ENCODE peak calls at places on chromosomes 5 and 9, in nine cellular contexts. L is foreskin fibroblast, B is Peyer's patch, Y is cardiac fibroblast, N is fibroblast of lung, H is right lobe of liver, X is epithelial cell of esophagus, M is IMR-90, A is lung. I is an unnamed sample.

GRCh38 chr9:96509848-96510247 is 59.9 kb downstream of the HABP4 start:
- DNase-seq in L (no peak), B (no peak), Y (no peak), N (no peak), H (no peak), X (no peak), M (no peak), A (no peak), I (no peak)

GRCh38 chr5:16970826-16971225 is 34.7 kb upstream of the MYO10 start:
- DNase-seq in L (no peak), B (no peak), Y (no peak), N (no peak), H (no peak), X (peak), M (peak), A (no peak), I (no peak)

GRCh38 chr9:121944741-121945191 is 148.3 kb downstream of the TTLL11 start:
- DNase-seq in L (peak), B (no peak), Y (peak), N (peak), H (no peak), X (peak), M (peak), A (no peak), I (no peak)

GRCh38 chr9:81266086-81266485 is 423.3 kb downstream of the TLE1 start:
- DNase-seq in L (no peak), B (no peak), Y (no peak), N (peak), H (no peak), X (no peak), M (peak), A (no peak), I (no peak)

GRCh38 chr5:43560128-43560527 is 3.3 kb upstream of the PAIP1 start:
- DNase-seq in L (peak), B (no peak), Y (peak), N (peak), H (no peak), X (peak), M (peak), A (no peak), I (peak)

GRCh38 chr5:62043289-62044274 is 262.4 kb upstream of the KIF2A start:
- DNase-seq in L (no peak), B (no peak), Y (no peak), N (no peak), H (no peak), X (no peak), M (no peak), A (no peak), I (no peak)

GRCh38 chr5:32805966-32806626 is 95.0 kb downstream of the NPR3 start:
- DNase-seq in L (peak), B (no peak), Y (peak), N (peak), H (no peak), X (peak), M (peak), A (no peak), I (no peak)

GRCh38 chr5:111411321-111411720 is 101.0 kb downstream of the STARD4 start:
- DNase-seq in L (no peak), B (no peak), Y (no peak), N (no peak), H (no peak), X (peak), M (peak), A (no peak), I (no peak)

GRCh38 chr5:179143446-179143845 is 83.3 kb downstream of the ZNF354C start:
- DNase-seq in L (peak), B (no peak), Y (peak), N (peak), H (no peak), X (no peak), M (peak), A (no peak), I (no peak)

GRCh38 chr5:137580030-137580429 is 80.9 kb upstream of the SPOCK1 start:
- DNase-seq in L (no peak), B (no peak), Y (no peak), N (no peak), H (no peak), X (no peak), M (no peak), A (no peak), I (no peak)

GRCh38 chr5:80569086-80569960 is 757 bp downstream of the ANKRD34B start:
- DNase-seq in L (no peak), B (no peak), Y (no peak), N (no peak), H (no peak), X (no peak), M (no peak), A (no peak), I (peak)

GRCh38 chr5:179125789-179126505 is 65.8 kb downstream of the ZNF354C start:
- DNase-seq in L (no peak), B (peak), Y (no peak), N (no peak), H (no peak), X (no peak), M (no peak), A (no peak), I (no peak)

GRCh38 chr5:97044057-97044456 is 98.4 kb downstream of the LIX1 start:
- DNase-seq in L (peak), B (no peak), Y (peak), N (peak), H (peak), X (peak), M (peak), A (no peak), I (peak)

GRCh38 chr5:122067330-122067885 is 10.7 kb downstream of the LOX start:
- DNase-seq in L (no peak), B (no peak), Y (no peak), N (no peak), H (no peak), X (peak), M (no peak), A (no peak), I (no peak)

GRCh38 chr9:96514108-96514824 is 64.3 kb downstream of the HABP4 start:
- DNase-seq in L (peak), B (no peak), Y (peak), N (peak), H (no peak), X (peak), M (peak), A (no peak), I (no peak)

GRCh38 chr5:96431376-96432244 is 1.4 kb downstream of the PCSK1 start:
- DNase-seq in L (peak), B (no peak), Y (peak), N (peak), H (no peak), X (peak), M (peak), A (no peak), I (peak)

GRCh38 chr5:124546643-124547042 is 199.8 kb downstream of the ZNF608 start:
- DNase-seq in L (no peak), B (no peak), Y (peak), N (peak), H (no peak), X (peak), M (peak), A (no peak), I (no peak)

GRCh38 chr5:180210961-180211760 is 2.1 kb upstream of the RASGEF1C start:
- DNase-seq in L (no peak), B (no peak), Y (no peak), N (no peak), H (no peak), X (no peak), M (no peak), A (no peak), I (no peak)

GRCh38 chr5:180208038-180208434 is 975 bp downstream of the RASGEF1C start:
- DNase-seq in L (no peak), B (no peak), Y (no peak), N (no peak), H (no peak), X (no peak), M (no peak), A (no peak), I (no peak)

GRCh38 chr5:180208435-180209081 is 453 bp downstream of the RASGEF1C start:
- DNase-seq in L (no peak), B (no peak), Y (peak), N (no peak), H (no peak), X (no peak), M (no peak), A (no peak), I (no peak)

GRCh38 chr5:180207593-180207992 is 1.4 kb downstream of the RASGEF1C start:
- DNase-seq in L (no peak), B (no peak), Y (no peak), N (no peak), H (no peak), X (no peak), M (no peak), A (no peak), I (no peak)

DNA sequence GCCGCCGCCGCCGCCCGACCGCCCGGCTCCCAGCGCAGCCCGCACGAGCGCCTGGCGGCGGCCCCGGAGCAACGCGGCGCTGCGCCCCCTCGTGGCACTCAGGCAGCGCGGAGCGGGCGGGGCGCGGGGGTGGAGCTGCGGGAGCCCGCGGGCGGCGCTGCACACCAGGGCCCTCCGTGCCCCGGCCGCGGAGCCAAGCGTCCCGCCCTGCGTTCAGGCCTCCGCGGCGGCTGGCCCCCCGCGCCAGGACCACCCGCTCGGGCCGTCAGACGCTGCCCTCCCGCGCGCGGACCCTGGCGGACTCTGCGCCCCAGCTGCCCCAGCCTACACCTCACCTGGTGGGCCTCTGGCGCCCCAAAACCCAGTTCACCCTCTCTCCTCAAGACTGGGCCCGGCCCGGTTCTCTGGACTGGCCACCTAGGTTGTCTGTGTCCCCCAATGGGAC is at the start of gene RASGEF1C:
- DNase-seq in L (peak), B (peak), Y (peak), N (peak), H (peak), X (peak), M (peak), A (peak), I (peak)
- H3K4me3 ChIP-seq in L (peak), B (peak), Y (peak), N (no peak), H (no peak), X (peak), M (peak), A (no peak), I (no peak)

DNA sequence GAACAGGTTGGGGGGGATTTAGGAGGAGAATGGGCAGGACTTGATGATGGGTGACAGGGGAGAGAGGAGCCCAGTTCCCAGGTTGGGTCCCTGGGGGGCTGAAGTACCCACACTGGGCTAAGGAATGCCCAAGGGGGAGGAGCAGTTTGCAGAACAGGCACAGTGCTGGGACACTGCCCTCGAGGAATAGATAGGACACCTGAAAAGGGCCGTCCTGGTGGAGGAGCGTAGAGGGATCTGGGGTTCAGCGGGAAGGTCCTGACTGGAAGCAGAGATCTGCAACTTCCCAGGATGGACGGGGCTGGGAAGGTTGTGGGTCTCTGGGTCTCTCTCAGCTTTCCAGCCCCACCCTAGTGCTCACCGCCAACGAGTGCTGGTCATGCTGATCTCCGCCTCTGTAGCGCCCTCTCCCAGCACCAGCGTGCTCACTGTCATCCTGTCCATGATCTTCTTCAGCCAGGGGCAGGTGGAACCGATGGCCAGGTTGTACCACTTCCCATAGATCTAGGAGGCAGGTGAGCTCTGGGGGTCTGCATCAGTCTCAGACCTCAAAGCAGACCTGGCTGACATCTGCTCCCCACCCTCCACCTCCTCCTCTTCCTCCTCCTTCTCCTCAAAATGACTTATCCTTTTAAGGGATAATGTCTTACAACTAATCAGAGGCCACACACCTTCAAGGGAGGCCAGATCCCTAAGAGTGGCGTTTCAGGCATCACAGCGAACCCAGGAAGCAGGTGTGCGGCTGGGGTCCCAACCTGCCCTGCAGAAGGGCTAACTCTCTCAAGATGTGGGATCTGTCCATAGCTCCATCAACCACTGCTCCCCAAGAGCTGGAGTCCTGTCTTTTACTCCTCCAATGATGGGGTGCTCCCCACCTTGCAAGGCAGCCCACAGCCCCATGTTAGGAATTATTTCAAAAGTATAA is 1.6 kb downstream of the AMBP start:
- DNase-seq in L (no peak), B (no peak), Y (no peak), N (no peak), H (peak), X (no peak), M (no peak), A (no peak), I (no peak)
- TF ChIP-seq CTCF in L (no peak), B (no peak), Y (no peak), N (no peak), H (peak), X (no peak), M (no peak), A (no peak), I (no peak)

GRCh38 chr9:105344283-105344682 is 99.8 kb downstream of the SLC44A1 start:
- DNase-seq in L (no peak), B (no peak), Y (peak), N (peak), H (no peak), X (no peak), M (no peak), A (no peak), I (no peak)
- H3K4me3 ChIP-seq in L (no peak), B (no peak), Y (no peak), N (no peak), H (no peak), X (no peak), M (no peak), A (no peak), I (no peak)

DNA sequence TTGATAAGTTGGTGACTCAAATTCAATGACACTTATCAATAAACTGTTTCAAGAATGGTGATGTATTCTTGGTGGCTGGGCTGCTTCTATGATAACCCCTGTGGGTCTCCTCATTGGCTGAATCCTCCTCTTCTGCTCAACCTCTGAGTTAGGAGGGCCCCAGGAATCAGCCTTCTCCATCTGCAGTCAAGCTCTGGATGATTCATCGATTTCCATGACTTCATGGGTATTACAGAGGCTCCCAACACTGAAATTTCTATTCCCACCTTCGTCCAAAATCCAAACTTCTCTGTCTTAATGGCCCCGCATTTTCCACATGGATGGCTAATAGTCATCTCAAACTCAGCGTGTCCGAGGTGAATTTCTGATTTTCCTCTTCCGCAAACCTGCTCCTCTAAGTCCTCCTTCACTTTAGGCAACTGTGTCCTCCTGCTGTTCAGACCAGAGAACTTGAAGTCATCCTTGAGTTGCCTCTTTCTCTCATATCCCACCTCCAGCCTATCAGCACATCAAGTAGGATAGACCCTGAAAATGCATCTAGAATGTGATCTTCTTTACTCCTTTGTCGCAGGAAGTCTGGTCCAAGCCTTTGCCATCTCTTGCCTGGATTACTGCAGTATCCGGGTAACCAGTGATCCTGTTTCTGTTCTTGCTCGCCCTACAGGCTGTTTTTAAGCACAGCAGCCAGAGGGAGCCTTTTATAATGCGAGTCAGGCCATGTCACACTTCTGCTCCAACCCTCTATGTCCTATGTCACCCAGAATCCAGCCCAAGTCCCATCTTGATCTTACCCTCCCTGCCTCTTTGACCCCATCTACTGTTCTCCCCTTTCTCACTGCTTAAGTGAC is 41.4 kb upstream of the IL7R start:
- DNase-seq in L (peak), B (no peak), Y (peak), N (peak), H (no peak), X (peak), M (no peak), A (no peak), I (peak)
- TF ChIP-seq CTCF in L (peak), B (peak), Y (peak), N (peak), H (peak), X (peak), M (peak), A (peak), I (peak)

GRCh38 chr5:88677943-88678779 is 204.8 kb downstream of the MEF2C start:
- DNase-seq in L (no peak), B (no peak), Y (no peak), N (no peak), H (no peak), X (no peak), M (no peak), A (no peak), I (no peak)

GRCh38 chr5:88680253-88681132 is 202.5 kb downstream of the MEF2C start:
- DNase-seq in L (no peak), B (peak), Y (peak), N (peak), H (peak), X (peak), M (peak), A (peak), I (peak)

GRCh38 chr5:88677502-88677901 is 205.5 kb downstream of the MEF2C start:
- DNase-seq in L (no peak), B (no peak), Y (no peak), N (no peak), H (no peak), X (no peak), M (no peak), A (no peak), I (no peak)

GRCh38 chr5:88679638-88680037 is 203.3 kb downstream of the MEF2C start:
- DNase-seq in L (no peak), B (no peak), Y (no peak), N (no peak), H (no peak), X (no peak), M (no peak), A (no peak), I (no peak)

GRCh38 chr5:88678780-88679491 is 204.0 kb downstream of the MEF2C start:
- DNase-seq in L (no peak), B (no peak), Y (no peak), N (no peak), H (no peak), X (no peak), M (no peak), A (no peak), I (no peak)
- H3K4me3 ChIP-seq in L (no peak), B (no peak), Y (no peak), N (no peak), H (no peak), X (no peak), M (no peak), A (no peak), I (no peak)

GRCh38 chr5:172845190-172845975 is 11.3 kb downstream of the ERGIC1 start:
- DNase-seq in L (no peak), B (no peak), Y (no peak), N (no peak), H (no peak), X (no peak), M (no peak), A (no peak), I (no peak)
- TF ChIP-seq CTCF in L (no peak), B (peak), Y (peak), N (no peak), H (no peak), X (peak), M (no peak), A (no peak), I (no peak)

GRCh38 chr5:141485305-141486055 is 650 bp downstream of the PCDHGC4 start:
- DNase-seq in L (no peak), B (no peak), Y (no peak), N (no peak), H (no peak), X (no peak), M (no peak), A (no peak), I (no peak)
- H3K4me3 ChIP-seq in L (peak), B (peak), Y (peak), N (no peak), H (no peak), X (peak), M (no peak), A (no peak), I (no peak)

GRCh38 chr9:21455320-21455719 is 15.1 kb downstream of the IFNA1 start:
- DNase-seq in L (no peak), B (no peak), Y (peak), N (peak), H (no peak), X (peak), M (peak), A (no peak), I (peak)
- TF ChIP-seq CTCF in L (peak), B (peak), Y (peak), N (peak), H (peak), X (peak), M (peak), A (peak), I (peak)

DNA sequence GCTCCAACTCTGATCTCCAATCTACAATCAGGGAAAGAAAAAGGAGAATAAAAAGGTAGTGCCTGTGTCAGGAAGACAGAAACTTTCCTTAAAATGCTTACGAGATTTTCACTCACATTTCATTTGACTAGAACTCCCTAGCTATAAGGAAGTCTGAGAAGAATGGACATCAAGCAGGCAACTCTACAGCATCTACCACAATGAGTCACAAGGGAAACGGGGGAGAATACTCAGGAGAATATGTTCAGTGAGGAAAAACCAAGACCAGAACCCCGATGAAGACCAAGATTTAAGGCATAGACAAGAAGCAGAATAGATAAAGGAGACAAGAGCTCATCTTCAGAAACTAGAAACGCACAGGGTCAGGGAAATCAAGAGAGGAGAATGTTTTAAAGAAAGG is 9.0 kb upstream of the SETD9 start:
- DNase-seq in L (peak), B (no peak), Y (peak), N (no peak), H (no peak), X (peak), M (peak), A (no peak), I (no peak)
- H3K4me3 ChIP-seq in L (no peak), B (no peak), Y (no peak), N (no peak), H (no peak), X (no peak), M (no peak), A (no peak), I (no peak)